ENCODE peak calls at places on chromosomes 5 and 9, in four cellular contexts. One of them, this sample, is unnamed.

GRCh38 chr5:21823588-21823987 is 1029.6 kb downstream of the CDH12 start:
- DNase-seq in GM12865: no peak
- DNase-seq in dorsolateral prefrontal cortex: no peak
- DNase-seq in H9: no peak
- DNase-seq in this sample: no peak

GRCh38 chr9:91900057-91900816 is 49.8 kb downstream of the ROR2 start:
- DNase-seq in GM12865: no peak
- DNase-seq in dorsolateral prefrontal cortex: no peak
- DNase-seq in H9: no peak
- DNase-seq in this sample: no peak

GRCh38 chr9:115158666-115159481 is 40.9 kb upstream of the TNC start:
- DNase-seq in GM12865: no peak
- DNase-seq in dorsolateral prefrontal cortex: no peak
- DNase-seq in H9: no peak
- DNase-seq in this sample: no peak

GRCh38 chr5:116970318-116970717 is 395.7 kb upstream of the SEMA6A start:
- DNase-seq in GM12865: no peak
- DNase-seq in dorsolateral prefrontal cortex: peak; percentile 19
- DNase-seq in H9: no peak
- DNase-seq in this sample: no peak

GRCh38 chr5:143376911-143377838 is 26.3 kb downstream of the NR3C1 start:
- DNase-seq in GM12865: no peak
- DNase-seq in dorsolateral prefrontal cortex: no peak
- DNase-seq in H9: peak; percentile 77
- DNase-seq in this sample: no peak

GRCh38 chr9:14080940-14081621 is 232.9 kb downstream of the NFIB start:
- DNase-seq in GM12865: peak; percentile 2
- DNase-seq in dorsolateral prefrontal cortex: no peak
- DNase-seq in H9: no peak
- DNase-seq in this sample: no peak

GRCh38 chr9:101727621-101728524 is 10.6 kb downstream of the GRIN3A start:
- DNase-seq in GM12865: peak; percentile 48
- DNase-seq in dorsolateral prefrontal cortex: no peak
- DNase-seq in H9: peak; percentile 48
- DNase-seq in this sample: peak; percentile 19

GRCh38 chr5:109455598-109456096 is 45.9 kb upstream of the PJA2 start:
- DNase-seq in GM12865: peak; percentile 83
- DNase-seq in dorsolateral prefrontal cortex: no peak
- DNase-seq in H9: no peak
- DNase-seq in this sample: no peak

GRCh38 chr5:143350790-143351603 is 52.5 kb downstream of the NR3C1 start:
- DNase-seq in GM12865: peak; percentile 42
- DNase-seq in dorsolateral prefrontal cortex: no peak
- DNase-seq in H9: no peak
- DNase-seq in this sample: no peak

GRCh38 chr5:98638701-98639100 is 134.8 kb upstream of the RGMB start:
- DNase-seq in GM12865: no peak
- DNase-seq in dorsolateral prefrontal cortex: no peak
- DNase-seq in H9: no peak
- DNase-seq in this sample: no peak

DNA sequence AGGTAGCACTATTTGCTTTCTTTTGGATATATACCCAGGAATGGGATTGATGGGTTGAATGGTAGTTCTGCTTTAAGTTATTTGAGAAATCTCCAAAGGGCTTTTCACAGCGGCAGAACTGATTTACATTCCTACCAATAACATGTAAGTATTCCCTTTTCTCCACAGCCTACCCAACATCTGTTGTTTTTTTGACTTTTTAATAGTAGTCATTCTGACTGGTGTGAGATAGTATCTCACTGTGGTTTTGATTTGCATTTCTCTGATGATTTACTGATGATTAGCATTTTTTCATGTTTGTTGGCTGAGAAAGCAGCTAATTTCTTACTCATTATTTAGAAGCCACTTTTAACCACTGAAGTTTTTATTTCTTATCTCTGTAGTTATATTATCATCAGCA is 221.1 kb upstream of the ACTBL2 start:
- DNase-seq in GM12865: no peak
- DNase-seq in dorsolateral prefrontal cortex: no peak
- DNase-seq in H9: no peak
- DNase-seq in this sample: no peak
- TF ChIP-seq CTCF in GM12865: no peak
- TF ChIP-seq CTCF in dorsolateral prefrontal cortex: no peak
- TF ChIP-seq CTCF in H9: no peak
- TF ChIP-seq CTCF in this sample: no peak

DNA sequence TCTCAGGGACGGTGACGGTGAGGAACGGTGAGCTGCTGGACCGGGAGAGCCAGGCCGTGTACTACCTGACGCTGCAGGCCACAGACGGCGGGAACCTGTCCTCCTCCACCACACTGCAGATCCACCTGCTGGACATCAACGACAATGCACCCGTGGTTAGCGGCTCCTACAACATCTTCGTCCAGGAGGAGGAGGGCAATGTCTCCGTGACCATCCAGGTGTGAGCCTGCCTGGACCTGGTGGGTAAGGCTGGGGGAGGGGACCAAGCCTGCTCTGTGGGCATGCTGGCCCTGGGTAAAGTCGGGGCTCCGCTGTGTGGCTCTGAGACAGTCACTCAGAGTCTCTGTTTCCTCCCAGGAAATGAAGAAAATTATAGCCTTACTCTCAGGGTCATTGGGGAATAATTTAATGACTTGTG is 29.3 kb downstream of the CDHR2 start:
- DNase-seq in GM12865: peak; percentile 66
- DNase-seq in dorsolateral prefrontal cortex: peak; percentile 79
- DNase-seq in H9: peak; percentile 92
- DNase-seq in this sample: peak; percentile 29
- TF ChIP-seq CTCF in GM12865: peak; percentile 67
- TF ChIP-seq CTCF in dorsolateral prefrontal cortex: no peak
- TF ChIP-seq CTCF in H9: peak; percentile 73
- TF ChIP-seq CTCF in this sample: peak; percentile 71

GRCh38 chr9:7936201-7936600 is 136.6 kb upstream of the DMAC1 start:
- DNase-seq in GM12865: no peak
- DNase-seq in dorsolateral prefrontal cortex: peak; percentile 94
- DNase-seq in H9: peak; percentile 32
- DNase-seq in this sample: no peak
- TF ChIP-seq CTCF in GM12865: no peak
- TF ChIP-seq CTCF in dorsolateral prefrontal cortex: no peak
- TF ChIP-seq CTCF in H9: no peak
- TF ChIP-seq CTCF in this sample: no peak

GRCh38 chr5:177576169-177576568 is 15.8 kb upstream of the TMED9 start:
- DNase-seq in GM12865: no peak
- DNase-seq in dorsolateral prefrontal cortex: no peak
- DNase-seq in H9: no peak
- DNase-seq in this sample: no peak
- TF ChIP-seq CTCF in GM12865: no peak
- TF ChIP-seq CTCF in dorsolateral prefrontal cortex: no peak
- TF ChIP-seq CTCF in H9: peak; percentile 18
- TF ChIP-seq CTCF in this sample: no peak

GRCh38 chr9:127829205-127829935 is 25.1 kb downstream of the ENG start:
- DNase-seq in GM12865: no peak
- DNase-seq in dorsolateral prefrontal cortex: no peak
- DNase-seq in H9: no peak
- DNase-seq in this sample: no peak

GRCh38 chr9:127825319-127826051 is 22.8 kb downstream of the FPGS start:
- DNase-seq in GM12865: no peak
- DNase-seq in dorsolateral prefrontal cortex: peak; percentile 32
- DNase-seq in H9: peak; percentile 95
- DNase-seq in this sample: peak; percentile 89

GRCh38 chr9:127826253-127826913 is 23.7 kb downstream of the FPGS start:
- DNase-seq in GM12865: no peak
- DNase-seq in dorsolateral prefrontal cortex: no peak
- DNase-seq in H9: no peak
- DNase-seq in this sample: no peak

GRCh38 chr9:127832248-127832647 is 22.2 kb downstream of the ENG start:
- DNase-seq in GM12865: no peak
- DNase-seq in dorsolateral prefrontal cortex: no peak
- DNase-seq in H9: no peak
- DNase-seq in this sample: no peak

GRCh38 chr9:127828262-127829031 is 25.8 kb downstream of the FPGS start:
- DNase-seq in GM12865: no peak
- DNase-seq in dorsolateral prefrontal cortex: peak; percentile 57
- DNase-seq in H9: peak; percentile 96
- DNase-seq in this sample: peak; percentile 89
- TF ChIP-seq CTCF in GM12865: no peak
- TF ChIP-seq CTCF in dorsolateral prefrontal cortex: no peak
- TF ChIP-seq CTCF in H9: no peak
- TF ChIP-seq CTCF in this sample: no peak

GRCh38 chr9:18480649-18481048 is 6.7 kb downstream of the ADAMTSL1 start:
- DNase-seq in GM12865: no peak
- DNase-seq in dorsolateral prefrontal cortex: no peak
- DNase-seq in H9: no peak
- DNase-seq in this sample: no peak

GRCh38 chr9:18477121-18477705 is 3.3 kb downstream of the ADAMTSL1 start:
- DNase-seq in GM12865: no peak
- DNase-seq in dorsolateral prefrontal cortex: no peak
- DNase-seq in H9: no peak
- DNase-seq in this sample: no peak

GRCh38 chr9:18478517-18479361 is 4.8 kb downstream of the ADAMTSL1 start:
- DNase-seq in GM12865: no peak
- DNase-seq in dorsolateral prefrontal cortex: no peak
- DNase-seq in H9: no peak
- DNase-seq in this sample: no peak

GRCh38 chr9:18479405-18479804 is 5.5 kb downstream of the ADAMTSL1 start:
- DNase-seq in GM12865: no peak
- DNase-seq in dorsolateral prefrontal cortex: no peak
- DNase-seq in H9: no peak
- DNase-seq in this sample: no peak

DNA sequence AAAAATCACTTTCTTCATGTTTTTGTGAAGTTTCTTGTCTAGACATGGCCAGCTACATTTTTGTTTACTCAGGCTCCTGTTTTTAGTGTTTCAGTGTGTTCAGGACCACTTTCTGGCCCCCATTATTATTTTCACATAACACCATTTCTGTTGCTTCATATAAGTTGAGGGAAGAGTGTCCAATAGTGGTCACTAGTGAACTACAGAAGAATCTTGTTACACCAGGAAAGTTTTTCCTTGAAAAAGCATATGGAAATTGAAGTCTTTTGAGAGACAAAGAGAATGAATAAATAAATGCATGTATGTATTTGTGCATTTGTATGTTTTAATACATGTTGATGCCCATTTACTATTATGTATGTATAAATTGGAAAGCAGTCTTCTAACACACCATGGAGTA is 3.8 kb downstream of the ADAMTSL1 start:
- DNase-seq in GM12865: no peak
- DNase-seq in dorsolateral prefrontal cortex: no peak
- DNase-seq in H9: no peak
- DNase-seq in this sample: no peak
- TF ChIP-seq CTCF in GM12865: no peak
- TF ChIP-seq CTCF in dorsolateral prefrontal cortex: no peak
- TF ChIP-seq CTCF in H9: no peak
- TF ChIP-seq CTCF in this sample: no peak

DNA sequence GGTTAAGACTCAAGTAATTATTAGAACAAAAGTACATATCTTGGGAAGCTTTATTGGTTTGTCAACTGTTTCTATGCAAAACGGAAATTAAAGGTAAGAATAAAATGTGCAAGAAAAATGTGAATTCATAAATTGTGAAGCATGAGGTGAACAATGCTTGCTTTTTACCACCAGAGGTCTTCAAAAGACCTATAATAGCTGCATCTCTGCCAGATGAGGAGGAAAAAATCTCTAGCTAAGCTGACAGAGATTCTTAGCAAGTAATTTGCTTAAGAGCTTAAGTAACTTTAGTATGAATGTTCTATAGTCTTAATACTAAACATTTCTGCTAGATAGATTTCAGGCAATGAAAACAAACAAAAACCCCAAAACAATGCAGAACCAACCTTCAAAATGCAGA is 54.1 kb downstream of the MRPS30 start:
- DNase-seq in GM12865: peak; percentile 30
- DNase-seq in dorsolateral prefrontal cortex: no peak
- DNase-seq in H9: no peak
- DNase-seq in this sample: no peak
- TF ChIP-seq CTCF in GM12865: peak; percentile 33
- TF ChIP-seq CTCF in dorsolateral prefrontal cortex: peak; percentile 7
- TF ChIP-seq CTCF in H9: peak; percentile 50
- TF ChIP-seq CTCF in this sample: peak; percentile 62

DNA sequence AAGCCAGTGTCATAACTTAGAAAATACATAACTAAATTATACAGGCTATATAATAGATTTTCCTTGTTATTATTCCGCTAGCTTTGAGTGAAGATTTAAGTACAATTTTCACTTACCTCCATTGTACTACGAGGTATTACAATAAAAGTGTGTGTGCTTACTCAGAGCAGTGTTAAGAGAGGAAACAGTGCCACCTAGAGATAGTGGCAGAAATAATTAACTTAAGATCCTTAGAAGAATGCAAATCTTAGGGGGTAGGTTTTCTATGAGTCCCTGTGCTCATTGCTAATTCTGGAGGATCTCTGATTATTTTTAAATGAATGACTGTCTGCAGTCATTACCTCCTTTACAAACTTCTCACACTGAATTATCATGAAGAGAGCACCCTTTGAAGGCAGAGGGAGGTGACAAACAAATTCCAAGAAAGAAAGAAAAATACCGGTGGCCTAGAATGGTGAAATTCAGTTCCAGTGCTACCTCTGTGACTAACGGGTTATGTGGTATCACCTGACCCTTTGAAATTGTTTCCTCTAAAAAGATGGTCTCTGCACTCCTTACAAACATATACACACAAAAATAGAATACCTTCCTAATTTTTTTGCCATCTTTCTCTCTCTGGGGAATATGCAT is 379.8 kb downstream of the TRIM36 start:
- DNase-seq in GM12865: peak; percentile 37
- DNase-seq in dorsolateral prefrontal cortex: no peak
- DNase-seq in H9: no peak
- DNase-seq in this sample: no peak
- TF ChIP-seq CTCF in GM12865: peak; percentile 26
- TF ChIP-seq CTCF in dorsolateral prefrontal cortex: no peak
- TF ChIP-seq CTCF in H9: peak; percentile 79
- TF ChIP-seq CTCF in this sample: peak; percentile 74

GRCh38 chr5:45225571-45226031 is 416.9 kb downstream of the MRPS30 start:
- DNase-seq in GM12865: no peak
- DNase-seq in dorsolateral prefrontal cortex: no peak
- DNase-seq in H9: peak; percentile 47
- DNase-seq in this sample: no peak
- TF ChIP-seq CTCF in GM12865: no peak
- TF ChIP-seq CTCF in dorsolateral prefrontal cortex: no peak
- TF ChIP-seq CTCF in H9: peak; percentile 31
- TF ChIP-seq CTCF in this sample: no peak

DNA sequence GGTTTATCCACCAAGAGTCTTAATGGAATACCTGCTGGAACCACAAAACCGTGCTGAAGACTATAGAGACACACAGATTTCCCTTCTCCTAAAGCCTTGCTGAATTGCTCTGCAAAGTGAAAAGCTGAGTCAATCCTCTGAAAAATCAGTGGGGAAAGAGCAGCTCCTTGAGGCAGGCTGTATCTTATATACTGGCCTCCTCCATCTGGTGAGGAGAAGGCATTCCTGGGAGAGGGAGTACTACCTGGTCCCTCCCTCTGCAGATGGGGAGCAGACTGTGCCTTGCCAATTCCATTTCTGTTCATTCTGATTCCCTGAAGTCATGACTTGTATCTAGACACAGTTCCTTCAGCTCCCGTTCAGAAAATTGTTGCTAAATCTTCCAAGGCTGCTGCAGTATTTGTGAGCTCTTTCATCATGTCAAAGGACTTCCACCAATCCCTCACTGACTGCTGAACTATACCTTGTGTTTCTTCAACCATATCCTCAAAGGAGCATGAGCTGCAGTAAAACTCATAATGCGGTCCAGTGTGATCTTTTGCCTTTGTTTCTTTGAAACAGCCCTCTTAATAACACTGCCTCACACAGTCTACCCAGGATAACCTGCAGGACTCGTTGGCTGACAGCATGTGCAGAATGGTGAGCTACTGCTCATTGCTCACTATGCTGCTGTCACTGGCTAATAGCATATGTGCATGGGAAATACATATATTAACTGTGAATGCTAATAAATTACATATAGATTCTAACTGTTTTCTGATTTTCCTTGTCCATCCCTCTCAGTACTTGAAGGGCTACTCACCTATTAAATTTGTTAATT is 84.5 kb downstream of the FOXD1 start:
- DNase-seq in GM12865: no peak
- DNase-seq in dorsolateral prefrontal cortex: no peak
- DNase-seq in H9: no peak
- DNase-seq in this sample: no peak
- TF ChIP-seq CTCF in GM12865: no peak
- TF ChIP-seq CTCF in dorsolateral prefrontal cortex: no peak
- TF ChIP-seq CTCF in H9: no peak
- TF ChIP-seq CTCF in this sample: no peak